ENCODE peak calls at places on chromosomes 7 and 10, in four cellular contexts. M, H, R and N are unnamed samples.

GRCh38 chr10:57692255-57692980 is 575.3 kb downstream of the IPMK start:
- DNase-seq in H (no peak), M (no peak), R (no peak), N (no peak)

GRCh38 chr7:64882341-64883112 is 20.5 kb upstream of the ZNF273 start:
- DNase-seq in M (peak), R (no peak), H (peak), N (no peak)

GRCh38 chr7:497946-498655 is 21.5 kb downstream of the PDGFA start:
- DNase-seq in M (no peak), R (no peak), H (no peak), N (no peak)

GRCh38 chr7:22663319-22663718 is 63.7 kb upstream of the IL6 start:
- DNase-seq in H (no peak), R (no peak), M (no peak), N (no peak)

GRCh38 chr7:140084142-140084655 is 21.4 kb upstream of the PARP12 start:
- DNase-seq in H (no peak), M (no peak), R (no peak), N (no peak)

GRCh38 chr7:73722785-73723184 is 3.3 kb upstream of the STX1A start:
- DNase-seq in M (no peak), R (no peak), H (no peak), N (no peak)

GRCh38 chr10:74234569-74234968 is 83.5 kb downstream of the ADK start:
- DNase-seq in M (no peak), H (no peak), R (no peak), N (no peak)

GRCh38 chr7:131538791-131539179 is 17.6 kb downstream of the PODXL start:
- DNase-seq in R (no peak), M (no peak), H (no peak), N (no peak)

GRCh38 chr10:59741048-59741447 is 12.2 kb downstream of the MRLN start:
- DNase-seq in H (no peak), M (no peak), R (no peak), N (no peak)

GRCh38 chr10:122044045-122044661 is 55.2 kb downstream of the TACC2 start:
- DNase-seq in R (peak), H (no peak), M (no peak), N (no peak)

GRCh38 chr10:30282226-30282625 is 66.9 kb downstream of the MTPAP start:
- DNase-seq in R (no peak), H (no peak), M (no peak), N (no peak)

GRCh38 chr10:130218181-130218641 is 82.0 kb downstream of the GLRX3 start:
- DNase-seq in R (no peak), H (no peak), M (peak), N (no peak)

GRCh38 chr10:52420656-52421055 is 106.6 kb downstream of the DKK1 start:
- DNase-seq in R (no peak), M (no peak), H (no peak), N (no peak)

GRCh38 chr10:132704008-132704814 is 81.7 kb downstream of the NKX6-2 start:
- DNase-seq in R (no peak), M (no peak), H (no peak), N (no peak)

GRCh38 chr10:28769147-28769604 is 91.9 kb downstream of the BAMBI start:
- DNase-seq in H (no peak), M (no peak), R (no peak), N (no peak)
- TF ChIP-seq CTCF in H (no peak), M (no peak), R (no peak), N (no peak)

GRCh38 chr7:144474800-144475521 is 71.5 kb upstream of the NOBOX start:
- DNase-seq in M (no peak), R (no peak), H (no peak), N (no peak)
- TF ChIP-seq CTCF in M (no peak), R (no peak), H (no peak), N (no peak)

GRCh38 chr7:95517458-95517857 is 31.7 kb downstream of the ASB4 start:
- DNase-seq in R (no peak), H (no peak), M (no peak), N (no peak)
- TF ChIP-seq CTCF in R (no peak), H (no peak), M (no peak), N (no peak)

GRCh38 chr10:97000487-97001182 is 168.5 kb downstream of the LCOR start:
- DNase-seq in H (no peak), M (no peak), R (no peak), N (no peak)
- TF ChIP-seq CTCF in H (no peak), M (no peak), R (no peak), N (peak)